ENCODE peak calls at places on chromosomes 16 and 17, in ten cellular contexts. One of them, this sample, is unnamed.

GRCh38 chr16:29686740-29687327 is 7.9 kb downstream of the QPRT start:
- DNase-seq in HFF-Myc: no peak
- DNase-seq in choroid plexus epithelial cell: no peak
- DNase-seq in T follicular helper cell: no peak
- DNase-seq in neural progenitor cell: no peak
- DNase-seq in D341Med: no peak
- DNase-seq in nephron progenitor cell: no peak
- DNase-seq in activated T-cell treated with anti-CD3 and anti-CD28 coated beads, Interleukin-2, amount 50 U/mL, for 72 hours: no peak
- DNase-seq in GM19239: no peak
- DNase-seq in CD8-positive, alpha-beta T cell: no peak
- DNase-seq in this sample: no peak

GRCh38 chr17:48907713-48908046 is 527 bp upstream of the UBE2Z start:
- DNase-seq in HFF-Myc: no peak
- DNase-seq in choroid plexus epithelial cell: peak
- DNase-seq in T follicular helper cell: no peak
- DNase-seq in neural progenitor cell: no peak
- DNase-seq in D341Med: no peak
- DNase-seq in nephron progenitor cell: no peak
- DNase-seq in activated T-cell treated with anti-CD3 and anti-CD28 coated beads, Interleukin-2, amount 50 U/mL, for 72 hours: no peak
- DNase-seq in GM19239: no peak
- DNase-seq in CD8-positive, alpha-beta T cell: no peak
- DNase-seq in this sample: no peak

GRCh38 chr17:35372846-35373531 is 432 bp downstream of the SLFN11 start:
- DNase-seq in HFF-Myc: no peak
- DNase-seq in choroid plexus epithelial cell: no peak
- DNase-seq in T follicular helper cell: peak
- DNase-seq in neural progenitor cell: peak
- DNase-seq in D341Med: peak
- DNase-seq in nephron progenitor cell: peak
- DNase-seq in activated T-cell treated with anti-CD3 and anti-CD28 coated beads, Interleukin-2, amount 50 U/mL, for 72 hours: peak
- DNase-seq in GM19239: peak
- DNase-seq in CD8-positive, alpha-beta T cell: no peak
- DNase-seq in this sample: no peak

GRCh38 chr17:7029659-7030058 is 6.2 kb upstream of the SLC16A13 start:
- DNase-seq in HFF-Myc: no peak
- DNase-seq in choroid plexus epithelial cell: no peak
- DNase-seq in T follicular helper cell: peak
- DNase-seq in neural progenitor cell: no peak
- DNase-seq in D341Med: no peak
- DNase-seq in nephron progenitor cell: no peak
- DNase-seq in activated T-cell treated with anti-CD3 and anti-CD28 coated beads, Interleukin-2, amount 50 U/mL, for 72 hours: peak
- DNase-seq in GM19239: no peak
- DNase-seq in CD8-positive, alpha-beta T cell: no peak
- DNase-seq in this sample: no peak

GRCh38 chr16:64225696-64226095 is 896.2 kb downstream of the CDH11 start:
- DNase-seq in HFF-Myc: no peak
- DNase-seq in choroid plexus epithelial cell: peak
- DNase-seq in T follicular helper cell: no peak
- DNase-seq in neural progenitor cell: no peak
- DNase-seq in D341Med: no peak
- DNase-seq in nephron progenitor cell: no peak
- DNase-seq in activated T-cell treated with anti-CD3 and anti-CD28 coated beads, Interleukin-2, amount 50 U/mL, for 72 hours: no peak
- DNase-seq in GM19239: no peak
- DNase-seq in CD8-positive, alpha-beta T cell: no peak
- DNase-seq in this sample: no peak

GRCh38 chr17:72656114-72656763 is 436.2 kb downstream of the SLC39A11 start:
- DNase-seq in HFF-Myc: no peak
- DNase-seq in choroid plexus epithelial cell: no peak
- DNase-seq in T follicular helper cell: no peak
- DNase-seq in neural progenitor cell: no peak
- DNase-seq in D341Med: no peak
- DNase-seq in nephron progenitor cell: no peak
- DNase-seq in activated T-cell treated with anti-CD3 and anti-CD28 coated beads, Interleukin-2, amount 50 U/mL, for 72 hours: no peak
- DNase-seq in GM19239: no peak
- DNase-seq in CD8-positive, alpha-beta T cell: no peak
- DNase-seq in this sample: no peak

GRCh38 chr17:42458497-42459255 is at the start of gene ATP6V0A1:
- DNase-seq in HFF-Myc: no peak
- DNase-seq in choroid plexus epithelial cell: peak
- DNase-seq in T follicular helper cell: peak
- DNase-seq in neural progenitor cell: peak
- DNase-seq in D341Med: peak
- DNase-seq in nephron progenitor cell: peak
- DNase-seq in activated T-cell treated with anti-CD3 and anti-CD28 coated beads, Interleukin-2, amount 50 U/mL, for 72 hours: peak
- DNase-seq in GM19239: peak
- DNase-seq in CD8-positive, alpha-beta T cell: peak
- DNase-seq in this sample: peak

GRCh38 chr17:68835061-68835460 is 120.1 kb downstream of the ABCA8 start:
- DNase-seq in HFF-Myc: no peak
- DNase-seq in choroid plexus epithelial cell: peak
- DNase-seq in T follicular helper cell: no peak
- DNase-seq in neural progenitor cell: no peak
- DNase-seq in D341Med: no peak
- DNase-seq in nephron progenitor cell: no peak
- DNase-seq in activated T-cell treated with anti-CD3 and anti-CD28 coated beads, Interleukin-2, amount 50 U/mL, for 72 hours: no peak
- DNase-seq in GM19239: no peak
- DNase-seq in CD8-positive, alpha-beta T cell: no peak
- DNase-seq in this sample: no peak

GRCh38 chr16:30721167-30721566 is 22.2 kb downstream of the SRCAP start:
- DNase-seq in HFF-Myc: no peak
- DNase-seq in choroid plexus epithelial cell: no peak
- DNase-seq in T follicular helper cell: no peak
- DNase-seq in neural progenitor cell: no peak
- DNase-seq in D341Med: no peak
- DNase-seq in nephron progenitor cell: no peak
- DNase-seq in activated T-cell treated with anti-CD3 and anti-CD28 coated beads, Interleukin-2, amount 50 U/mL, for 72 hours: no peak
- DNase-seq in GM19239: no peak
- DNase-seq in CD8-positive, alpha-beta T cell: no peak
- DNase-seq in this sample: no peak

GRCh38 chr16:27234603-27235002 is 31.3 kb downstream of the KDM8 start:
- DNase-seq in HFF-Myc: no peak
- DNase-seq in choroid plexus epithelial cell: no peak
- DNase-seq in T follicular helper cell: no peak
- DNase-seq in neural progenitor cell: no peak
- DNase-seq in D341Med: no peak
- DNase-seq in nephron progenitor cell: no peak
- DNase-seq in activated T-cell treated with anti-CD3 and anti-CD28 coated beads, Interleukin-2, amount 50 U/mL, for 72 hours: no peak
- DNase-seq in GM19239: no peak
- DNase-seq in CD8-positive, alpha-beta T cell: no peak
- DNase-seq in this sample: no peak

GRCh38 chr17:45813051-45813731 is 29.1 kb downstream of the CRHR1 start:
- DNase-seq in HFF-Myc: no peak
- DNase-seq in choroid plexus epithelial cell: peak
- DNase-seq in T follicular helper cell: no peak
- DNase-seq in neural progenitor cell: peak
- DNase-seq in D341Med: peak
- DNase-seq in nephron progenitor cell: peak
- DNase-seq in activated T-cell treated with anti-CD3 and anti-CD28 coated beads, Interleukin-2, amount 50 U/mL, for 72 hours: no peak
- DNase-seq in GM19239: no peak
- DNase-seq in CD8-positive, alpha-beta T cell: no peak
- DNase-seq in this sample: peak

GRCh38 chr16:28155293-28155692 is 56.5 kb downstream of the XPO6 start:
- DNase-seq in HFF-Myc: no peak
- DNase-seq in choroid plexus epithelial cell: no peak
- DNase-seq in T follicular helper cell: no peak
- DNase-seq in neural progenitor cell: no peak
- DNase-seq in D341Med: no peak
- DNase-seq in nephron progenitor cell: no peak
- DNase-seq in activated T-cell treated with anti-CD3 and anti-CD28 coated beads, Interleukin-2, amount 50 U/mL, for 72 hours: no peak
- DNase-seq in GM19239: no peak
- DNase-seq in CD8-positive, alpha-beta T cell: no peak
- DNase-seq in this sample: no peak

GRCh38 chr17:68247445-68248198 is at the start of gene AMZ2:
- DNase-seq in HFF-Myc: peak
- DNase-seq in choroid plexus epithelial cell: peak
- DNase-seq in T follicular helper cell: peak
- DNase-seq in neural progenitor cell: peak
- DNase-seq in D341Med: peak
- DNase-seq in nephron progenitor cell: peak
- DNase-seq in activated T-cell treated with anti-CD3 and anti-CD28 coated beads, Interleukin-2, amount 50 U/mL, for 72 hours: peak
- DNase-seq in GM19239: peak
- DNase-seq in CD8-positive, alpha-beta T cell: peak
- DNase-seq in this sample: peak

GRCh38 chr17:77453613-77454559 is 313.1 kb downstream of the SEC14L1 start:
- DNase-seq in HFF-Myc: no peak
- DNase-seq in choroid plexus epithelial cell: no peak
- DNase-seq in T follicular helper cell: no peak
- DNase-seq in neural progenitor cell: no peak
- DNase-seq in D341Med: no peak
- DNase-seq in nephron progenitor cell: no peak
- DNase-seq in activated T-cell treated with anti-CD3 and anti-CD28 coated beads, Interleukin-2, amount 50 U/mL, for 72 hours: peak
- DNase-seq in GM19239: no peak
- DNase-seq in CD8-positive, alpha-beta T cell: no peak
- DNase-seq in this sample: no peak

GRCh38 chr17:48457080-48457836 is 27.2 kb upstream of the SKAP1 start:
- DNase-seq in HFF-Myc: no peak
- DNase-seq in choroid plexus epithelial cell: peak
- DNase-seq in T follicular helper cell: peak
- DNase-seq in neural progenitor cell: peak
- DNase-seq in D341Med: peak
- DNase-seq in nephron progenitor cell: peak
- DNase-seq in activated T-cell treated with anti-CD3 and anti-CD28 coated beads, Interleukin-2, amount 50 U/mL, for 72 hours: peak
- DNase-seq in GM19239: peak
- DNase-seq in CD8-positive, alpha-beta T cell: peak
- DNase-seq in this sample: no peak

GRCh38 chr16:70745536-70746025 is 55.4 kb downstream of the VAC14 start:
- DNase-seq in HFF-Myc: no peak
- DNase-seq in choroid plexus epithelial cell: no peak
- DNase-seq in T follicular helper cell: no peak
- DNase-seq in neural progenitor cell: no peak
- DNase-seq in D341Med: no peak
- DNase-seq in nephron progenitor cell: no peak
- DNase-seq in activated T-cell treated with anti-CD3 and anti-CD28 coated beads, Interleukin-2, amount 50 U/mL, for 72 hours: no peak
- DNase-seq in GM19239: no peak
- DNase-seq in CD8-positive, alpha-beta T cell: no peak
- DNase-seq in this sample: no peak

GRCh38 chr17:31842416-31843381 is 16.3 kb downstream of the COPRS start:
- DNase-seq in HFF-Myc: no peak
- DNase-seq in choroid plexus epithelial cell: peak
- DNase-seq in T follicular helper cell: peak
- DNase-seq in neural progenitor cell: peak
- DNase-seq in D341Med: peak
- DNase-seq in nephron progenitor cell: peak
- DNase-seq in activated T-cell treated with anti-CD3 and anti-CD28 coated beads, Interleukin-2, amount 50 U/mL, for 72 hours: peak
- DNase-seq in GM19239: peak
- DNase-seq in CD8-positive, alpha-beta T cell: peak
- DNase-seq in this sample: peak

GRCh38 chr17:62134397-62134796 is 69.3 kb upstream of the MED13 start:
- DNase-seq in HFF-Myc: no peak
- DNase-seq in choroid plexus epithelial cell: peak
- DNase-seq in T follicular helper cell: no peak
- DNase-seq in neural progenitor cell: no peak
- DNase-seq in D341Med: no peak
- DNase-seq in nephron progenitor cell: no peak
- DNase-seq in activated T-cell treated with anti-CD3 and anti-CD28 coated beads, Interleukin-2, amount 50 U/mL, for 72 hours: no peak
- DNase-seq in GM19239: no peak
- DNase-seq in CD8-positive, alpha-beta T cell: no peak
- DNase-seq in this sample: no peak

GRCh38 chr17:1644493-1645206 is 882 bp downstream of the SCARF1 start:
- DNase-seq in HFF-Myc: no peak
- DNase-seq in choroid plexus epithelial cell: no peak
- DNase-seq in T follicular helper cell: no peak
- DNase-seq in neural progenitor cell: no peak
- DNase-seq in D341Med: no peak
- DNase-seq in nephron progenitor cell: no peak
- DNase-seq in activated T-cell treated with anti-CD3 and anti-CD28 coated beads, Interleukin-2, amount 50 U/mL, for 72 hours: peak
- DNase-seq in GM19239: peak
- DNase-seq in CD8-positive, alpha-beta T cell: no peak
- DNase-seq in this sample: no peak

GRCh38 chr16:4463522-4464163 is 10.8 kb downstream of the NMRAL1 start:
- DNase-seq in HFF-Myc: no peak
- DNase-seq in choroid plexus epithelial cell: no peak
- DNase-seq in T follicular helper cell: no peak
- DNase-seq in neural progenitor cell: no peak
- DNase-seq in D341Med: no peak
- DNase-seq in nephron progenitor cell: no peak
- DNase-seq in activated T-cell treated with anti-CD3 and anti-CD28 coated beads, Interleukin-2, amount 50 U/mL, for 72 hours: no peak
- DNase-seq in GM19239: no peak
- DNase-seq in CD8-positive, alpha-beta T cell: no peak
- DNase-seq in this sample: no peak

GRCh38 chr17:60079401-60079861 is 710 bp upstream of the HEATR6 start:
- DNase-seq in HFF-Myc: no peak
- DNase-seq in choroid plexus epithelial cell: no peak
- DNase-seq in T follicular helper cell: no peak
- DNase-seq in neural progenitor cell: no peak
- DNase-seq in D341Med: no peak
- DNase-seq in nephron progenitor cell: no peak
- DNase-seq in activated T-cell treated with anti-CD3 and anti-CD28 coated beads, Interleukin-2, amount 50 U/mL, for 72 hours: no peak
- DNase-seq in GM19239: no peak
- DNase-seq in CD8-positive, alpha-beta T cell: no peak
- DNase-seq in this sample: no peak

GRCh38 chr16:66881014-66881417 is 701 bp downstream of the PDP2 start:
- DNase-seq in HFF-Myc: no peak
- DNase-seq in choroid plexus epithelial cell: no peak
- DNase-seq in T follicular helper cell: no peak
- DNase-seq in neural progenitor cell: peak
- DNase-seq in D341Med: no peak
- DNase-seq in nephron progenitor cell: peak
- DNase-seq in activated T-cell treated with anti-CD3 and anti-CD28 coated beads, Interleukin-2, amount 50 U/mL, for 72 hours: peak
- DNase-seq in GM19239: no peak
- DNase-seq in CD8-positive, alpha-beta T cell: no peak
- DNase-seq in this sample: no peak

GRCh38 chr16:88892065-88892464 is 25.6 kb upstream of the PABPN1L start:
- DNase-seq in HFF-Myc: no peak
- DNase-seq in choroid plexus epithelial cell: no peak
- DNase-seq in T follicular helper cell: no peak
- DNase-seq in neural progenitor cell: no peak
- DNase-seq in D341Med: no peak
- DNase-seq in nephron progenitor cell: no peak
- DNase-seq in activated T-cell treated with anti-CD3 and anti-CD28 coated beads, Interleukin-2, amount 50 U/mL, for 72 hours: no peak
- DNase-seq in GM19239: no peak
- DNase-seq in CD8-positive, alpha-beta T cell: no peak
- DNase-seq in this sample: no peak

GRCh38 chr16:4578961-4579530 is 22.9 kb downstream of the C16orf96 start:
- DNase-seq in HFF-Myc: no peak
- DNase-seq in choroid plexus epithelial cell: no peak
- DNase-seq in T follicular helper cell: no peak
- DNase-seq in neural progenitor cell: no peak
- DNase-seq in D341Med: no peak
- DNase-seq in nephron progenitor cell: no peak
- DNase-seq in activated T-cell treated with anti-CD3 and anti-CD28 coated beads, Interleukin-2, amount 50 U/mL, for 72 hours: no peak
- DNase-seq in GM19239: no peak
- DNase-seq in CD8-positive, alpha-beta T cell: no peak
- DNase-seq in this sample: no peak

GRCh38 chr17:6306820-6307219 is 128.1 kb downstream of the AIPL1 start:
- DNase-seq in HFF-Myc: no peak
- DNase-seq in choroid plexus epithelial cell: no peak
- DNase-seq in T follicular helper cell: no peak
- DNase-seq in neural progenitor cell: peak
- DNase-seq in D341Med: no peak
- DNase-seq in nephron progenitor cell: no peak
- DNase-seq in activated T-cell treated with anti-CD3 and anti-CD28 coated beads, Interleukin-2, amount 50 U/mL, for 72 hours: no peak
- DNase-seq in GM19239: no peak
- DNase-seq in CD8-positive, alpha-beta T cell: no peak
- DNase-seq in this sample: no peak

GRCh38 chr17:1147664-1148063 is 32.1 kb downstream of the ABR start:
- DNase-seq in HFF-Myc: no peak
- DNase-seq in choroid plexus epithelial cell: peak
- DNase-seq in T follicular helper cell: no peak
- DNase-seq in neural progenitor cell: peak
- DNase-seq in D341Med: peak
- DNase-seq in nephron progenitor cell: peak
- DNase-seq in activated T-cell treated with anti-CD3 and anti-CD28 coated beads, Interleukin-2, amount 50 U/mL, for 72 hours: no peak
- DNase-seq in GM19239: no peak
- DNase-seq in CD8-positive, alpha-beta T cell: no peak
- DNase-seq in this sample: peak

GRCh38 chr17:15649861-15650391 is 30.4 kb upstream of the FBXW10B start:
- DNase-seq in HFF-Myc: no peak
- DNase-seq in choroid plexus epithelial cell: peak
- DNase-seq in T follicular helper cell: no peak
- DNase-seq in neural progenitor cell: no peak
- DNase-seq in D341Med: no peak
- DNase-seq in nephron progenitor cell: no peak
- DNase-seq in activated T-cell treated with anti-CD3 and anti-CD28 coated beads, Interleukin-2, amount 50 U/mL, for 72 hours: no peak
- DNase-seq in GM19239: no peak
- DNase-seq in CD8-positive, alpha-beta T cell: no peak
- DNase-seq in this sample: no peak

GRCh38 chr17:48597775-48598631 is 4.4 kb upstream of the HOXB5 start:
- DNase-seq in HFF-Myc: no peak
- DNase-seq in choroid plexus epithelial cell: no peak
- DNase-seq in T follicular helper cell: no peak
- DNase-seq in neural progenitor cell: peak
- DNase-seq in D341Med: no peak
- DNase-seq in nephron progenitor cell: peak
- DNase-seq in activated T-cell treated with anti-CD3 and anti-CD28 coated beads, Interleukin-2, amount 50 U/mL, for 72 hours: peak
- DNase-seq in GM19239: no peak
- DNase-seq in CD8-positive, alpha-beta T cell: peak
- DNase-seq in this sample: no peak

This sample was measured in iPS DF 19.7.